ENCODE peak calls at places on chromosomes 2 and 18, in five cellular contexts. Y, L, K, H and P are unnamed samples. For H3K4me1, the result is how much of the 10 kb centered on the place peaks cover.

GRCh38 chr2:126858013-126858412 is 40.7 kb upstream of the TEX51 start:
- DNase-seq in Y (peak), L (no peak), K (no peak), H (no peak), P (no peak)

GRCh38 chr2:2657121-2657962 is 326.3 kb upstream of the MYT1L start:
- DNase-seq in Y (no peak), L (no peak), K (no peak), H (no peak), P (no peak)

GRCh38 chr18:36628435-36629094 is 200.2 kb downstream of the TPGS2 start:
- DNase-seq in Y (peak), L (no peak), K (no peak), H (no peak), P (peak)

GRCh38 chr18:10939822-10940221 is 209.5 kb downstream of the PIEZO2 start:
- DNase-seq in Y (no peak), L (no peak), K (no peak), H (no peak), P (no peak)

GRCh38 chr2:98769784-98770183 is 38.9 kb upstream of the MGAT4A start:
- DNase-seq in Y (no peak), L (no peak), K (no peak), H (no peak), P (no peak)

GRCh38 chr18:58638446-58638845 is 9.6 kb upstream of the ALPK2 start:
- DNase-seq in Y (no peak), L (no peak), K (no peak), H (no peak), P (no peak)

GRCh38 chr2:139769633-139770032 is 989.4 kb upstream of the NXPH2 start:
- DNase-seq in Y (no peak), L (no peak), K (no peak), H (no peak), P (no peak)

GRCh38 chr2:102029952-102030351 is 38.2 kb downstream of the IL1R2 start:
- DNase-seq in Y (no peak), L (no peak), K (no peak), H (no peak), P (no peak)

GRCh38 chr2:107325983-107326786 is 440.2 kb upstream of the ST6GAL2 start:
- DNase-seq in Y (peak), L (no peak), K (no peak), H (no peak), P (peak)

GRCh38 chr2:60520477-60520876 is 33.0 kb downstream of the BCL11A start:
- DNase-seq in Y (peak), L (no peak), K (no peak), H (peak), P (no peak)

GRCh38 chr2:19575618-19576017 is 217.2 kb upstream of the OSR1 start:
- DNase-seq in Y (peak), L (no peak), K (no peak), H (no peak), P (no peak)

GRCh38 chr2:25491966-25492532 is 150.3 kb upstream of the DNMT3A start:
- DNase-seq in Y (peak), L (no peak), K (no peak), H (peak), P (no peak)

GRCh38 chr2:167275066-167275465 is 386.8 kb downstream of the XIRP2 start:
- DNase-seq in Y (no peak), L (no peak), K (no peak), H (peak), P (no peak)

GRCh38 chr2:55113976-55114564 is 63.8 kb upstream of the RTN4 start:
- DNase-seq in Y (peak), L (no peak), K (no peak), H (no peak), P (no peak)

GRCh38 chr2:213238753-213239591 is 45.3 kb upstream of the SPAG16 start:
- DNase-seq in Y (peak), L (no peak), K (peak), H (no peak), P (no peak)

GRCh38 chr18:63994783-63995399 is 25.0 kb downstream of the SERPINB8 start:
- DNase-seq in Y (peak), L (no peak), K (no peak), H (peak), P (peak)

GRCh38 chr2:109259671-109260070 is 130.7 kb downstream of the SH3RF3 start:
- DNase-seq in Y (no peak), L (no peak), K (no peak), H (no peak), P (no peak)

GRCh38 chr2:109258905-109259540 is 130.0 kb downstream of the SH3RF3 start:
- DNase-seq in Y (peak), L (no peak), K (no peak), H (no peak), P (no peak)

GRCh38 chr2:109260886-109261700 is 132.1 kb downstream of the SH3RF3 start:
- DNase-seq in Y (peak), L (no peak), K (no peak), H (no peak), P (peak)

GRCh38 chr2:109261906-109262631 is 133.1 kb downstream of the SH3RF3 start:
- DNase-seq in Y (no peak), L (no peak), K (no peak), H (no peak), P (no peak)

GRCh38 chr2:109260116-109260855 is 131.3 kb downstream of the SH3RF3 start:
- DNase-seq in Y (no peak), L (no peak), K (no peak), H (no peak), P (no peak)
- H3K4me1 ChIP-seq in Y (under half), L (half or more), K (under half), H (under half), P (under half)

GRCh38 chr2:166240387-166241313 is 112.8 kb upstream of the SCN1A start:
- DNase-seq in Y (peak), L (no peak), K (no peak), H (no peak), P (no peak)

GRCh38 chr2:166238176-166238575 is 110.4 kb upstream of the SCN1A start:
- DNase-seq in Y (no peak), L (no peak), K (no peak), H (no peak), P (no peak)

GRCh38 chr2:166239548-166239947 is 111.7 kb upstream of the SCN1A start:
- DNase-seq in Y (peak), L (no peak), K (no peak), H (no peak), P (no peak)

GRCh38 chr2:166246901-166247300 is 119.1 kb upstream of the SCN1A start:
- DNase-seq in Y (no peak), L (no peak), K (no peak), H (no peak), P (no peak)

DNA sequence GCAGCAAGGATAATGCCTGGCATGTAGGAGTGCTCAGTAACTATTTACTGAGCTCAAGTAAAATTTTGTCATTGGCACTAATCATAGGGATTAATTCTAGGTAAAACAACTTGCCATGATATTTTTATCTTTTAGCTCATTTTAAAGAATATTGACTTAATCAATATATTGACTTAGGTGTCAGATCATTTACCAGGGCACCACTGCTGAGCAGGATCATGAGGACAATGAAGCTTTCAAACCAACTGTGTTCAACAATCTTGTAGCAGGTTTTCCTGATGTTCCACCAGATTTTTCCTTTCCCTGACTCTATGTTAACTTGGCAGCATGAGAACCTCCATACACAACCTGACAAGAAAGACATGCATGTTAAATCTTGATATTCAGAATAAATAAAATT is 114.5 kb upstream of the SCN1A start:
- DNase-seq in Y (no peak), L (no peak), K (no peak), H (no peak), P (no peak)
- H3K4me1 ChIP-seq in Y (under half), L (under half), K (under half), H (under half), P (under half)

GRCh38 chr2:74841663-74842062 is 7.7 kb downstream of the HK2 start:
- DNase-seq in Y (no peak), L (peak), K (no peak), H (no peak), P (no peak)
- H3K4me1 ChIP-seq in Y (half or more), L (half or more), K (under half), H (under half), P (under half)

DNA sequence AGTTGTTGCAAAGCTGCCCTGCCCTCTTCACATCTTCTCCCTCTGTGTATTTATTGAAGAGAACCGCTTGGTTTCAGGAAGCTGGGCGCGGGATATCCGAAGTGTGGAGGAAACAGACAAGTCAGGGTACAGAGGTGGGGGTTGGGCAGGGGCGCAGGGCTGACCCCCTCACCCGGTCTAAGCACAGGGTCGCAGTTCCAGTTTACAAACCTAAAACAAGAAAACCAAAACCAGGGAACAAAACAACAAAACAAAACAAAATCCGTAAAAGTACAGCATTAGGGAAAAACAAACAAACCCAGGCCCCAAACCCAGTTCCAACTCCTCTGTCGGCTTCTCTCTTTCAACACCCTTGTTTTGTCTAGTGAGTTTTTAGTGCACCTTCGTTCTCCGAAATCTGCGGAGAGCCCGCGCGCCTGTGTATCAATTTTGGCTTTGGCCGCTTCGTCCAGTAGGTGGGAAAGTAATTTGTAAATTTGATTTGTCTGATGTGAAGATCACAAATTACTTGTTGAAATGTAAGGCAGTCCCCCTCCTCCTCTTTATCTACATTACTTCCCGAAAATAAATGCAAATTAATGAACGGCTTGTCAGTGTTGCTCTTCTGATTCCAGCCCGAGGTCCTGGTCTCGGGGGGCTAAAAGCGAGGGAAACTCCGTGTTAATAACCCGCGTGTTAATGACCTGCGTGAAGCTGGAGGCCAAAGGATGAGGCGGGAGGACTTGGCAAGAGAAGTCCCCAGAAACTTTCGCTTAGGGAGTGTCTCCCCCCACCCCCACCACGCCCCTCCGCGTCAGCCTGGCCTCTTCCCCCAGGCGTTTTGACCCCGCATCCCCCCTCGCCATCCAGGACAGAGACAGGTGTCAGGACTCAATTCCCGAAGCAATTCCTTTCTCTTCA is 6.9 kb downstream of the OTX1 start:
- DNase-seq in Y (no peak), L (no peak), K (no peak), H (no peak), P (peak)
- H3K4me1 ChIP-seq in Y (under half), L (half or more), K (under half), H (under half), P (under half)

DNA sequence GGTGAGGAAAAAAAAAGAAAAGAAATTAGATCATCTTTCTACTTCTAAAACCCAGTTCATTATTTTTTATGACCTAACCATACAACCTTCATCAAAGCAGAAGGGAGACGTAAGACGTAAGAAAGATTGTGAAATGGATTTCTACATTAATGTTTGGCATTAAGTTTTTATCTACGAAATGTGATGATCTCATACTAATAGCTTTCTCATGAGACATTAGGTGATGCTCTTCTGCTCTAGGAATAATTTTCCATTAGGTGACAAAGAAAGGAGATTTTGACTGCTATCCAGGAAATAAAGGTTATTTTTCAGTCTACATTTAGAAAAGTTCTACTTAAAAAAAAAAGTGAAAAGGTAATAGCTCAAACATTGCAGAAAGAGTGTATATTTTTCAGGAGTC is 748.6 kb downstream of the ERBB4 start:
- DNase-seq in Y (no peak), L (no peak), K (no peak), H (no peak), P (no peak)
- H3K4me1 ChIP-seq in Y (under half), L (under half), K (under half), H (under half), P (under half)